ENCODE peak calls at places on chromosomes 1 and 21, in ten cellular contexts. C, J, E, O, K, H, N, A, Q and I are unnamed samples.

GRCh38 chr1:29364101-29364678 is 127.9 kb downstream of the PTPRU start:
- DNase-seq in C (no peak), J (no peak), E (no peak), O (no peak), K (no peak), H (no peak), N (no peak), A (no peak), Q (no peak), I (no peak)

GRCh38 chr1:100188617-100189016 is 10.6 kb upstream of the LRRC39 start:
- DNase-seq in C (no peak), J (no peak), E (peak), O (no peak), K (no peak), H (no peak), N (no peak), A (no peak), Q (no peak), I (no peak)

GRCh38 chr1:53278294-53278693 is 40.0 kb upstream of the MAGOH start:
- DNase-seq in C (peak), J (peak), E (peak), O (no peak), K (peak), H (peak), N (peak), A (peak), Q (peak), I (peak)

GRCh38 chr1:6245869-6246496 is 2.0 kb downstream of the HES3 start:
- DNase-seq in C (no peak), J (no peak), E (no peak), O (no peak), K (no peak), H (no peak), N (peak), A (peak), Q (no peak), I (peak)

GRCh38 chr1:54016343-54017282 is 1.4 kb downstream of the LDLRAD1 start:
- DNase-seq in C (no peak), J (no peak), E (no peak), O (no peak), K (no peak), H (peak), N (peak), A (peak), Q (peak), I (peak)

GRCh38 chr21:26881504-26882228 is 36.5 kb upstream of the ADAMTS1 start:
- DNase-seq in C (peak), J (no peak), E (no peak), O (no peak), K (no peak), H (no peak), N (peak), A (no peak), Q (no peak), I (no peak)

GRCh38 chr1:161763522-161764098 is 2.5 kb upstream of the ATF6 start:
- DNase-seq in C (peak), J (no peak), E (no peak), O (no peak), K (no peak), H (no peak), N (peak), A (peak), Q (no peak), I (no peak)

GRCh38 chr1:212605441-212605976 is 3.1 kb upstream of the ATF3 start:
- DNase-seq in C (peak), J (no peak), E (no peak), O (no peak), K (no peak), H (no peak), N (no peak), A (no peak), Q (peak), I (no peak)

GRCh38 chr1:235023197-235024044 is 105.2 kb downstream of the TOMM20 start:
- DNase-seq in C (no peak), J (peak), E (no peak), O (no peak), K (no peak), H (no peak), N (no peak), A (no peak), Q (no peak), I (no peak)

GRCh38 chr1:24018611-24019580 is 38.8 kb upstream of the SRSF10 start:
- DNase-seq in C (peak), J (no peak), E (peak), O (peak), K (peak), H (peak), N (peak), A (peak), Q (peak), I (peak)

GRCh38 chr1:71296551-71296950 is 215.7 kb upstream of the ZRANB2 start:
- DNase-seq in C (no peak), J (no peak), E (no peak), O (no peak), K (no peak), H (no peak), N (no peak), A (no peak), Q (no peak), I (no peak)

GRCh38 chr1:184791199-184791935 is 36.7 kb upstream of the EDEM3 start:
- DNase-seq in C (peak), J (no peak), E (no peak), O (no peak), K (no peak), H (no peak), N (no peak), A (no peak), Q (no peak), I (no peak)

GRCh38 chr1:238832106-238832505 is 554.3 kb upstream of the CHRM3 start:
- DNase-seq in C (no peak), J (no peak), E (no peak), O (no peak), K (no peak), H (no peak), N (no peak), A (no peak), Q (no peak), I (no peak)

GRCh38 chr1:90579212-90579802 is 137.8 kb downstream of the BARHL2 start:
- DNase-seq in C (peak), J (no peak), E (no peak), O (no peak), K (no peak), H (no peak), N (peak), A (no peak), Q (no peak), I (no peak)

GRCh38 chr1:154352581-154353459 is 27.5 kb downstream of the ATP8B2 start:
- DNase-seq in C (peak), J (peak), E (peak), O (no peak), K (peak), H (peak), N (no peak), A (peak), Q (peak), I (peak)

GRCh38 chr1:150619576-150620509 is 9.6 kb downstream of the ENSA start:
- DNase-seq in C (peak), J (no peak), E (peak), O (no peak), K (no peak), H (no peak), N (peak), A (no peak), Q (peak), I (no peak)

GRCh38 chr1:116560704-116561490 is 9.9 kb downstream of the CD58 start:
- DNase-seq in C (no peak), J (no peak), E (no peak), O (no peak), K (no peak), H (no peak), N (no peak), A (no peak), Q (no peak), I (no peak)
- H3K4me3 ChIP-seq in C (no peak), J (no peak), E (no peak), O (no peak), K (no peak), H (no peak), N (no peak), A (no peak), Q (no peak), I (no peak)

GRCh38 chr1:236524142-236524891 is 535 bp downstream of the LGALS8 start:
- DNase-seq in C (peak), J (no peak), E (peak), O (no peak), K (peak), H (peak), N (peak), A (peak), Q (peak), I (peak)
- TF ChIP-seq POLR2A in C (peak), J (no peak), E (no peak), O (peak), K (peak), H (peak), N (no peak), A (peak), Q (peak), I (peak)

GRCh38 chr21:36263797-36264196 is 56.2 kb upstream of the MORC3 start:
- DNase-seq in C (no peak), J (peak), E (no peak), O (no peak), K (no peak), H (no peak), N (no peak), A (no peak), Q (no peak), I (no peak)
- H3K4me3 ChIP-seq in C (no peak), J (no peak), E (no peak), O (no peak), K (no peak), H (no peak), N (no peak), A (no peak), Q (no peak), I (no peak)

GRCh38 chr21:42526379-42526727 is 12.7 kb downstream of the SLC37A1 start:
- DNase-seq in C (no peak), J (no peak), E (peak), O (no peak), K (no peak), H (peak), N (no peak), A (peak), Q (no peak), I (peak)

GRCh38 chr21:42524341-42525227 is 10.9 kb downstream of the SLC37A1 start:
- DNase-seq in C (no peak), J (peak), E (peak), O (no peak), K (peak), H (no peak), N (no peak), A (peak), Q (peak), I (peak)

GRCh38 chr21:42525228-42525604 is 11.6 kb downstream of the SLC37A1 start:
- DNase-seq in C (no peak), J (no peak), E (no peak), O (no peak), K (no peak), H (no peak), N (no peak), A (no peak), Q (no peak), I (no peak)

GRCh38 chr21:42527127-42527488 is 13.5 kb downstream of the SLC37A1 start:
- DNase-seq in C (no peak), J (no peak), E (no peak), O (no peak), K (no peak), H (no peak), N (no peak), A (no peak), Q (no peak), I (no peak)

GRCh38 chr21:42525676-42526378 is 12.2 kb downstream of the SLC37A1 start:
- DNase-seq in C (no peak), J (no peak), E (no peak), O (no peak), K (no peak), H (no peak), N (no peak), A (no peak), Q (no peak), I (no peak)
- TF ChIP-seq POLR2A in C (no peak), J (no peak), E (no peak), O (no peak), K (no peak), H (no peak), N (no peak), A (no peak), Q (no peak), I (no peak)

DNA sequence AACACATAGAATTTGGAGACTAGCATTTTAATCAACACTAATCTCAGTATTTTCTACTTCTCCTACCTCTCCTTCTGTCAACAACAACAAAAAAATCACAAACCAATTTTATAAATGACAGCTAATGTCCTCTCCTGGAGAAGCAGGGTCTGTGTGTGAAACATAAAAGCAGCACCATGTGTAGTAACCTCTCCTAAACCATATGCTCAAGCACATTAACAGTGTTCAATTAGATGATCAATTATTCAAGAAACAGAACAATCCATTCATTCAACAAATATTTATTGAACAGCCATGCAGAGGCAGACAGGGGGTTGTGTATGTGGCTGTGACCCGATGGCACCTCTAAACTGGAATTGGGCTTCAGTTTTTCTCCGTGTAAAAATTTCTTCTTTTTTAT is 482 bp upstream of the FMN2 start:
- DNase-seq in C (no peak), J (no peak), E (no peak), O (no peak), K (no peak), H (no peak), N (no peak), A (no peak), Q (no peak), I (no peak)
- H3K4me3 ChIP-seq in C (no peak), J (no peak), E (no peak), O (peak), K (no peak), H (no peak), N (peak), A (peak), Q (peak), I (peak)

GRCh38 chr1:243842978-243843490 is 7.0 kb downstream of the AKT3 start:
- DNase-seq in C (peak), J (no peak), E (no peak), O (no peak), K (peak), H (no peak), N (peak), A (no peak), Q (no peak), I (no peak)
- TF ChIP-seq POLR2A in C (peak), J (no peak), E (no peak), O (no peak), K (no peak), H (no peak), N (no peak), A (no peak), Q (no peak), I (no peak)

GRCh38 chr1:67735806-67736627 is 51.0 kb downstream of the GADD45A start:
- DNase-seq in C (peak), J (peak), E (peak), O (peak), K (peak), H (peak), N (peak), A (peak), Q (peak), I (peak)
- H3K4me3 ChIP-seq in C (peak), J (peak), E (peak), O (peak), K (no peak), H (no peak), N (no peak), A (no peak), Q (no peak), I (peak)

DNA sequence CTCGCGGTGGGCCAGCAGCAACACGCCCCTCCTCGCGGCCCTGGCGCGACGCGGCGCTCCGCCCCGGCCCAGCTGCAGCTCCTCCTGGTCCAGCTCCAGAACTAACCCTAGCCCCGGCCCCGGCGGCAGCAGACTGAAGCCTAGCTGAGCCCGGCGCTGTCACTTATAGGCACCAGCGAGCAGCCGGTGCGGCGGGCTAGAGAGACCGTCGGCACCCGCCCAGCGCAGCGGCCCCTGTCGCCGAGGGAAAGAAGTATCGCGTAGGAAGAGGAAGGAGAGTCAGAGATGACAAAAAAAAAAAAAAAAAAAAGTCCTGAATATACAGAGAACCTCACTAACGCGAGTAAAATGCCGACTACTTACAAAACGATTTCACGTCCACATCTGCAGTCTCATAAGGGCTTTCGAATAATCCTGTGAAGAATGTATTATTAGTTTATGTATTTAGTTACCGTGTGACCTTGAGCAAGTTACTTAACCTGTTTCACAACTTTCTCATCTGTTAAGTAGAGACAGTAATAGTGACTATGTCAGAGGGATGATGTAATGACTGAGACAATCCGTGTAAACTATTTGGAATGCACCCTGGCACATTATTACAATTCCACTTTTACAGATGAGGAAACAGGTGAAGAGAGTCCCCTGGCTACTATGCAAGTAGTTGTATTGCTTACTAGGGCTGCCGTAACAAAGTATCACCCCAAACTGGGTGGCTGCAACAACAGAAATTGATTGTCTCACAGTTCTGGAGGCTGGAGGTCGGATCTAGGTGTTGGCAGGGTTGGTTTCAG is at the start of gene SLC9A1:
- DNase-seq in C (peak), J (peak), E (peak), O (peak), K (peak), H (peak), N (peak), A (peak), Q (peak), I (peak)
- TF ChIP-seq POLR2A in C (peak), J (peak), E (peak), O (peak), K (peak), H (peak), N (peak), A (peak), Q (peak), I (peak)